ENCODE peak calls at places on chromosomes 5 and 9, in seven cellular contexts. T, K, I, A, R, Y and O are unnamed samples.

GRCh38 chr9:119811030-119811429 is 441.8 kb upstream of the BRINP1 start:
- DNase-seq in T (no peak), A (no peak), I (no peak), K (no peak), R (no peak), Y (no peak), O (no peak)

GRCh38 chr5:150694638-150695037 is 6.2 kb downstream of the RBM22 start:
- DNase-seq in R (no peak), T (no peak), I (no peak), Y (no peak), A (no peak), K (no peak), O (no peak)

GRCh38 chr5:5351288-5352089 is 71.0 kb upstream of the ICE1 start:
- DNase-seq in A (no peak), T (no peak), K (no peak), Y (no peak), I (peak; percentile 13), R (no peak), O (no peak)

GRCh38 chr5:135462304-135462703 is 10.2 kb upstream of the TIFAB start:
- DNase-seq in K (peak; percentile 85), T (peak; percentile 32), R (no peak), Y (no peak), A (no peak), I (peak; percentile 90), O (peak; percentile 85)

GRCh38 chr9:23555849-23556248 is 270.2 kb downstream of the ELAVL2 start:
- DNase-seq in I (no peak), K (no peak), Y (no peak), A (no peak), T (no peak), R (no peak), O (no peak)

GRCh38 chr9:119697996-119698395 is 328.8 kb upstream of the BRINP1 start:
- DNase-seq in T (no peak), I (no peak), A (no peak), Y (no peak), R (no peak), K (no peak), O (no peak)

GRCh38 chr9:130561056-130561455 is 18.3 kb upstream of the FUBP3 start:
- DNase-seq in A (no peak), Y (no peak), K (no peak), I (no peak), R (no peak), T (no peak), O (no peak)

GRCh38 chr5:121870489-121870888 is 18.8 kb downstream of the FTMT start:
- DNase-seq in I (peak; percentile 4), K (no peak), A (no peak), R (no peak), T (no peak), Y (no peak), O (no peak)

GRCh38 chr5:74314906-74315305 is 325.6 kb downstream of the ENC1 start:
- DNase-seq in R (no peak), A (no peak), I (no peak), T (no peak), K (no peak), Y (no peak), O (no peak)

GRCh38 chr9:37417252-37417803 is 5.2 kb upstream of the GRHPR start:
- DNase-seq in T (no peak), R (no peak), A (no peak), K (peak; percentile 53), I (no peak), Y (no peak), O (no peak)

GRCh38 chr5:13348568-13348967 is 595.9 kb downstream of the DNAH5 start:
- DNase-seq in A (no peak), Y (no peak), K (no peak), I (no peak), T (no peak), R (no peak), O (no peak)

GRCh38 chr5:88140396-88140862 is 128.2 kb downstream of the TMEM161B start:
- DNase-seq in A (peak; percentile 27), I (no peak), R (peak; percentile 54), Y (peak; percentile 34), T (no peak), K (no peak), O (no peak)

GRCh38 chr5:126810983-126811382 is 34.0 kb downstream of the LMNB1 start:
- DNase-seq in Y (no peak), A (no peak), K (no peak), I (no peak), R (no peak), T (no peak), O (no peak)

GRCh38 chr5:88405783-88406182 is 137.1 kb upstream of the TMEM161B start:
- DNase-seq in Y (no peak), I (no peak), T (no peak), K (no peak), A (no peak), R (no peak), O (no peak)

GRCh38 chr5:98774192-98775046 is 956 bp downstream of the RGMB start:
- DNase-seq in K (peak; percentile 70), T (peak; percentile 46), Y (peak; percentile 74), R (peak; percentile 62), A (peak; percentile 58), I (no peak), O (no peak)

GRCh38 chr9:77819672-77820071 is 171.6 kb upstream of the GNA14 start:
- DNase-seq in K (no peak), R (no peak), Y (no peak), I (no peak), T (no peak), A (no peak), O (no peak)

GRCh38 chr5:12920527-12920926 is 1016.3 kb upstream of the CTNND2 start:
- DNase-seq in I (no peak), T (no peak), R (no peak), Y (no peak), A (no peak), K (no peak), O (no peak)

GRCh38 chr5:33170414-33170813 is 270.4 kb upstream of the TARS1 start:
- DNase-seq in Y (no peak), I (no peak), A (no peak), K (peak; percentile 20), T (no peak), R (no peak), O (no peak)

GRCh38 chr9:111161015-111161415 is 122.7 kb upstream of the LPAR1 start:
- DNase-seq in R (no peak), A (no peak), Y (no peak), K (no peak), I (no peak), T (no peak), O (no peak)

GRCh38 chr9:32603914-32604852 is 31.2 kb upstream of the NDUFB6 start:
- DNase-seq in R (no peak), A (no peak), Y (no peak), K (peak; percentile 85), T (no peak), I (peak; percentile 81), O (no peak)

GRCh38 chr5:76724871-76725270 is 8.9 kb downstream of the F2R start:
- DNase-seq in K (no peak), T (no peak), A (no peak), R (no peak), Y (no peak), I (no peak), O (no peak)

GRCh38 chr5:78560456-78560855 is 88.1 kb downstream of the LHFPL2 start:
- DNase-seq in I (no peak), K (no peak), Y (no peak), T (no peak), R (no peak), A (no peak), O (no peak)

DNA sequence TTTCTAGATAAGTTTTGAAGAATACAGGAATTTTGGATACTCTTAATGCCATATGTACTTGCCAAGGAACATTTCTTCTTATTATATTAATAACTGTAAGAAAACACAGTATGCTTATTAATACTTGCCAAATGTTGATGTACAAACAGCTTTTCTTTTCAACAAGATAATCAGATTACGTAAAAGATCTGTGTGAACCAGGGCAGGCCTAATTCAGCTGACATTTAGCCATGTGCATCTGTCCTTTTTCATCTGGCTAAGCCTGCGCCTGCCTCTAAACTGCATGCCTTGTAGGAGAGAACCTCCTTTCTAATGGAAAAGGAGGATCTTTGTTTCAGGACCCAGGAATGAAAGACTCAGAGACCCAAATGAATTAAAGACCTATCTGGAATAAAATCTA is 94.6 kb downstream of the ARRDC3 start:
- DNase-seq in A (no peak), R (no peak), K (no peak), I (no peak), Y (no peak), T (no peak), O (no peak)
- H3K27ac ChIP-seq in A (peak overlapping the region; percentile 38), R (no peak overlapping the region), K (no peak overlapping the region), I (no peak overlapping the region), Y (no peak overlapping the region), T (no peak overlapping the region), O (no peak overlapping the region)

GRCh38 chr9:134154262-134154701 is 10.1 kb downstream of the RNU6ATAC start:
- DNase-seq in T (no peak), Y (no peak), I (no peak), R (no peak), K (no peak), A (no peak), O (no peak)
- H3K36me3 ChIP-seq in T (peaks cover 98% of the 10 kb centered on the region), Y (peaks cover 6% of the 10 kb centered on the region), I (peaks cover 31% of the 10 kb centered on the region), R (no peaks in the 10 kb centered on the region), K (peaks cover 100% of the 10 kb centered on the region), A (peaks cover 96% of the 10 kb centered on the region), O (peaks cover 78% of the 10 kb centered on the region)

DNA sequence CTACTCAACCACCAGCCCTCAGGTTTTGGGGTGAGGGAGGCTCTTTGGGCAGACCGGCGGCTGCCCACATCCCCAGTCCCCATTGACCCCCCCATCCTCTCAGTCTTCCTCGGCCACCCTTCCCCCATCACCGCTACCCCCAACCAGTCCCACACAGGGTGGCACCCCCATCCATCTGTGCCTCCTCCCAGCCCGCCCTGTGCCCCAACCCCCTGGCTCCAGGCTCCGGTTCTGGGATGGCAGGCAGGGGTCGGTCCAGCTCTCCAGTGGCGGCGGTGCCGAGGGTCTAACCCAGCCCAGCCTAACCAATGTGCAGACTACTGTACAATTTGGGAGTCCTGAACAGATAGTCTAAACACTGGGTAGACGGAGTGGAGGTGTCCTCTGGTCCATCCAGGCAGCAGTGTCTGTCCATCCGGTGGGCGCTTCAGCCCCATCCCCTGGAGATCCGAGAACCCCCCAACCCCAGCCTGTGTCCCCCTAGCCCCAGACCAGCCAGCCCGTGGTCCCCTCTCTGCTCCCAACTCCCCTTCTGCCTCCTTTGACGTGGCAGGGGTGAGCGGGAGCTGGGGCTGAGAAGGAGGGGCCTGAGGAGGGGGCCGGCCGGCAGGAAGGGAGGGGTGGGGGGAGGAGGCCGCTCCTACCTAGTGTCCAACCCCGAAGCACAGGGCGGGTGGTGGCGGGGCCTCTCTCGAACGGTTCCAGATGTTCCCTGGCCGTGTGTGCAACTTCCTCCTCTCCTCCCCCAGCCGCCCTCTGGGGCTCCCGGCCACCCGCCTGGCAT is 31.2 kb downstream of the GOLGA2 start:
- DNase-seq in R (peak; percentile 51), I (no peak), K (peak; percentile 65), T (no peak), A (peak; percentile 88), Y (peak; percentile 47), O (no peak)
- H3K4me3 ChIP-seq in R (peak overlapping the region; percentile 16), I (no peak overlapping the region), K (no peak overlapping the region), T (no peak overlapping the region), A (peak overlapping the region; percentile 24), Y (no peak overlapping the region), O (no peak overlapping the region)

DNA sequence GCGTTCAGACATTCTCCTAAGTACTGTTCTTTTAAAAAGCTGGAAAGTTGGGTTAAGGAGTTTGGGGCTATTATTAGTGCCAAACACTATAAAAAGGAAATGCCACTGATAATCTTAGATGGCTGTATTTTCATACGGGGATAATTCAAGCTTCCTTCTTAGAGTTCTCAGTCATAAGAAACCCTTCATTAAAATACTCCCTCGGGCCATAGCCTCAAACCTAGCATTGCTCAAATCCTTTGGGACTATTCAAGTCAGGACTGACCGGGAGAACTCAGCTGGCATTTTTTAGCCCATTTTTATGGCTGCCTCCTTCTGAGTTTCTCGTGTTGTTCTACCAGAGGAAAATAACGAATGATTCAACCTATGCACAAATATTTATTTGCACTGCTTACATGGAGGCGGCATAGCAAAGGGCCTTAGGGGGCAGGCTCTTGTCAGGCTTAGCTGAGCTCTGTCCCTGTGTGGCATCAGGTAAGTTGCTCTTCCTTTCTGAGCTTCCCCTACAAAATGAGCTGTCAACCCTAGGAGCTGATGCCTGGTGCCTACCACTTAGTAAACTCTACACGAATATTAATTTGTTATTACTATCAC is 33.5 kb upstream of the ADAM19 start:
- DNase-seq in A (no peak), R (no peak), K (no peak), T (no peak), I (no peak), Y (no peak), O (no peak)
- H3K27ac ChIP-seq in A (no peak overlapping the region), R (no peak overlapping the region), K (no peak overlapping the region), T (no peak overlapping the region), I (no peak overlapping the region), Y (no peak overlapping the region), O (no peak overlapping the region)